ENCODE peak calls at places on chromosome 11, in six cellular contexts. H is heart left ventricle, R is WTC11, S is fibroblast of pulmonary artery, T is glutamatergic neuron, K is CD14-positive monocyte. V is an unnamed sample.
A peak's percentile ranks its signal among the peaks of the same experiment; 100 is the strongest.

GRCh38 chr11:129593098-129593497 is 217.4 kb downstream of the BARX2 start:
- DNase-seq in H (no peak), R (no peak), S (no peak), T (no peak), K (no peak), V (no peak)

GRCh38 chr11:58429273-58429672 is 1.4 kb upstream of the OR5B2 start:
- DNase-seq in H (no peak), R (no peak), S (no peak), T (no peak), K (no peak), V (no peak)

GRCh38 chr11:102414559-102414958 is 38.0 kb downstream of the TMEM123 start:
- DNase-seq in H (no peak), R (no peak), S (no peak), T (no peak), K (no peak), V (no peak)

GRCh38 chr11:31816467-31817053 is 5.4 kb upstream of the PAX6 start:
- DNase-seq in H (no peak), R (peak; percentile 46), S (no peak), T (no peak), K (no peak), V (peak; percentile 31)

GRCh38 chr11:88059326-88059725 is 115.9 kb downstream of the RAB38 start:
- DNase-seq in H (no peak), R (no peak), S (peak; percentile 30), T (no peak), K (no peak), V (no peak)

GRCh38 chr11:12771875-12772274 is 97.7 kb downstream of the TEAD1 start:
- DNase-seq in H (no peak), R (no peak), S (peak; percentile 41), T (no peak), K (no peak), V (no peak)

GRCh38 chr11:33723238-33723881 is 12.9 kb downstream of the CD59 start:
- DNase-seq in H (peak; percentile 46), R (no peak), S (peak; percentile 98), T (no peak), K (no peak), V (no peak)

GRCh38 chr11:115488945-115489344 is 15.3 kb downstream of the CADM1 start:
- DNase-seq in H (no peak), R (no peak), S (no peak), T (no peak), K (no peak), V (no peak)

GRCh38 chr11:69044111-69045013 is 4.4 kb upstream of the TPCN2 start:
- DNase-seq in H (peak; percentile 89), R (peak; percentile 76), S (peak; percentile 59), T (no peak), K (peak; percentile 72), V (peak; percentile 66)

GRCh38 chr11:125129316-125129990 is 18.0 kb upstream of the TMEM218 start:
- DNase-seq in H (no peak), R (no peak), S (no peak), T (no peak), K (no peak), V (no peak)

GRCh38 chr11:125132071-125132470 is 20.6 kb upstream of the TMEM218 start:
- DNase-seq in H (no peak), R (no peak), S (peak; percentile 51), T (no peak), K (no peak), V (no peak)

GRCh38 chr11:125128450-125128849 is 17.0 kb upstream of the TMEM218 start:
- DNase-seq in H (no peak), R (no peak), S (peak; percentile 55), T (no peak), K (no peak), V (no peak)

DNA sequence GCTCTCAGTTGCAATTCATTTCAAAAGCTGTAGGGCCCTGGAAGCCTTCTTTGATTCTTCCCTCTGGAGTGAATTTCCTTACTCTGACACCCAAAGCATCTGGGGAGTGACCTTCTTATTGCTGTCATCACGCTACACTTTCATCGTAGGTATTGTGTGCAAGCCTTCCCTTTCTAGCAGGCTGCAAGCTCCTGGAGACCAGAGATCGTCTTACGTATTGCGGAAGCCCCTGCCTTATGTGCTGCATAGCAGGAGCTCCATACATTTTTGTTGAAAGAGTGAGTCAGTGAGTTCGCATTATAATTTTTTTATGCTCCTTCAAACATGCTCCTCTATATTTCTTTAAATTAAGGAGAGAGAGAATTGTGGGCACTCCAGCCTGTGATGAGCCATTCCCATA is 21.2 kb upstream of the TMEM218 start:
- DNase-seq in H (no peak), R (no peak), S (no peak), T (no peak), K (no peak), V (no peak)
- TF ChIP-seq CTCF in H (no peak), R (no peak), S (no peak), T (no peak), K (no peak), V (no peak)

DNA sequence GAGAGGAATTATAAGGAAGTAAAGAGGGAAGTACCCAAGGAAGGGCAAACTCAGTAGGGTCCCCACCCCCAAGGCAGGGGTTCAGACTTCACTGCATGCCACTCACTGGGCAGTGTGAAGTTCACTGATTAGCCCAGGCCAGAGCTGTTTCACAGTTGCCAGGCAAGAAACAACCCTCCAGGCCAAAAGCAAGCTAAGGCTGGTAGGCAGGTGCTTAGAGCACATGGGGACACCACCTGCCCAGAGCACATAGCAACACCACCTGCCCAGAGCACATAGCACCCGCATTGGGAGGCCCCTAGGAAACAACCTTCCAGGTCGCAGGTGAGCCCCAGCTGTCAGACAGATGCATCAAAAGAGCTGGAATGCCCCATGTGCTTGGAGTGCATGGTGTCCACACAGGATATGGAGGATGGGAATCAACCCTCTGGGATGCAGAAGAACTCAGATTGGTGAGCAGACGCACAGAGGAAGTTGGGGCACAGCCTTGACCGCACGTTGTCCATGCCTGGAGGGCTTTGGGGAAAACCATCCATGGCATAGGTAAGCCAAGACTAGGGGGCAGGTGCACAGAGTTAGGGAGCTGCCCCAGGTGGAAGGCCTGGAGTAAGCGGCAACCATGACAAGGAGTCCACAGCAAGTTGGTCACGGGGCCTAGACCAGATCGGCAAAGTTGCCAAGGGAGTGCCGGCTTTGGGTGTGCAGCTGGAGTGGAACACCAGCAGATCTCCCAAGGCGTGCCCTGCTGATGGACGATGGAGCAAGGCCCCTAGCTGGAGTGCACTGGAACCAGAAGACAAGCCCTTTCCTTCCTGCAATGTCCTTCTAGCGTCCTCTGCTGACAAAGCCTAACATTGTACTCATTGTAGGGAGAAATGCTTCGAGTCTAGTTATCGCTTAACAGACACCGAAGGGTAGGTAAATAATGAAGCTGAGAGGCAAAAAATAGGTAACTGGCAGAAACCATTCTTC is 7.8 kb upstream of the TMEM216 start:
- DNase-seq in H (no peak), R (peak; percentile 23), S (peak; percentile 42), T (peak; percentile 22), K (no peak), V (no peak)
- TF ChIP-seq CTCF in H (no peak), R (no peak), S (peak; percentile 42), T (no peak), K (no peak), V (no peak)

GRCh38 chr11:60875856-60876485 is 8.6 kb downstream of the ZP1 start:
- DNase-seq in H (peak; percentile 12), R (no peak), S (no peak), T (no peak), K (no peak), V (no peak)
- TF ChIP-seq CTCF in H (no peak), R (no peak), S (no peak), T (no peak), K (no peak), V (no peak)

DNA sequence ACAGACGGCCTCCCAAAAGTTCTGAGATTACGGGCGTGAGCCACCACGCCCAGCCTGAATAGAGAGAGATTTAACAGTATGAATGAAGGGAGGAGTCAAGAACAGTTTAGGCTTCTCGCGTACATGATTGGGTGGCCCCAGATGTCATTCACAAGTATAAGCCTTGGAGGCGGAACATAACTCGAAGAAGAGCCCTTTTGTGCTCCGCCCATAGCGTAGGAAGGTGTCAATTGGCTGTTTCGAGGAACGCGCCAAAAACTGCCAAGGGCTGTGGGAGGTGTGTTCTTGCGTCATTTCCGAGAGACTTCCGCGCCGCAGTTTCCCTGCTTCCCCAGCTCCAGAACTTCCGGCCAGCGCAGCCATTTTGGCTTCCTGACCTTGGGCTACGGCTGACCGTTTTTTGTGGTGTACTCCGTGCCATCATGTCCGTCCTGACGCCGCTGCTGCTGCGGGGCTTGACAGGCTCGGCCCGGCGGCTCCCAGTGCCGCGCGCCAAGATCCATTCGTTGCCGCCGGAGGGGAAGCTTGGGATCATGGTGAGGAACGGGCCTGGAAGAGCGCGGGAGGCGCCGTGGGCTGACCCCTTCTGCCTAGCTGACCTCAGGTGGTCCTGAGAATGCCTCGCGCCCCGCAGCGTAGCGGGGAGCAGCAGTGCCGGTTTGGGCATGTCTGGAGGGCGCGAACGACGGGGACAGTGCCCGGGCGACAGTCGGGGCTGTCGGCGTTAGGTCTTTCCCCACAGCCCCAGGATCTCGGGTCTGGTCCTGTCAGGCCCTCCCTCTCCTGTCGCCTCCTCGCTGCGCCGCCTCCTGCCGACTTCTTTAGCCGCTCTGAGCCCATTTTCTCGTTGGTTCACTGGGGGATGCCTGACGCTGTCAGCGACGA is at the start of gene COX8A:
- DNase-seq in H (peak; percentile 99), R (peak; percentile 95), S (peak; percentile 100), T (peak; percentile 92), K (peak; percentile 98), V (peak; percentile 91)
- TF ChIP-seq CTCF in H (peak; percentile 12), R (no peak), S (peak; percentile 11), T (no peak), K (no peak), V (no peak)

DNA sequence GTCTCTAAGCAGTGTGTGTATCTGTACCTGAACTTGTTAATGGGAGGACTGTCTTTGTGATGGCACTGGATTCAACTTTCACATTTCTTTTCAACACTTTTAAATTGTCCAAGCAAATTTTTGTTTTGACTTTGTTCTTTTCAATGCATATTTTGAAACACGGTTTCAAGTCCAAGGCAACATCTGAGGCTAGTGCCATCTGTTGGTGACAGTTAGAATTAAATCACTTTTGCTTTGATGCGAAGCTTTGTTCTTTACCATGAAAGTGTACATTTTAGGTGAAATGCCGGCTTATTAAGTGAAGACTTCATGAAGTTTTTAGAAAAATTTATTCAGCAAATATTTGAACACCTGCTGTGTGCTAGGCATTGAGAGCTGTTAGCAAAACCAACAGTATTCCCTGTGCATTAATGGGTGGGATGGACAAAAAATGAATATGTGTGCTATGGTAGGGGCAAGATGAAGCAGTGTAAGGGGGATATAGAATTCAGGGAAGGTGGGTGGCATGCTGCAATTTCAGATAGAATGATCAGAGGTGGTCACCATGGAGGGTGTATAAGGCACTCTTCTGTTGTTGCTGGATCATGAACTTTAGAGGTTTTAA is 70.2 kb downstream of the DDX10 start:
- DNase-seq in H (no peak), R (no peak), S (peak; percentile 33), T (no peak), K (no peak), V (no peak)
- TF ChIP-seq CTCF in H (peak; percentile 45), R (no peak), S (peak; percentile 49), T (peak; percentile 54), K (peak; percentile 69), V (peak; percentile 40)